ENCODE peak calls at places on chromosome 12, in five cellular contexts. Y, T, Z, E and B are unnamed samples.

GRCh38 chr12:1507308-1507707 is 87.1 kb downstream of the FBXL14 start:
- DNase-seq in Y (no peak), T (no peak), Z (no peak), E (no peak), B (no peak)

GRCh38 chr12:67827820-67828383 is 161.3 kb upstream of the IFNG-AS1 start:
- DNase-seq in Y (peak), T (no peak), Z (no peak), E (no peak), B (no peak)

GRCh38 chr12:120703311-120703942 is 6.8 kb upstream of the UNC119B start:
- DNase-seq in Y (no peak), T (no peak), Z (no peak), E (no peak), B (no peak)

GRCh38 chr12:60494249-60494648 is 898.4 kb downstream of the SLC16A7 start:
- DNase-seq in Y (peak), T (no peak), Z (peak), E (no peak), B (peak)

GRCh38 chr12:7151532-7151931 is 21.4 kb downstream of the CLSTN3 start:
- DNase-seq in Y (no peak), T (no peak), Z (no peak), E (no peak), B (no peak)

GRCh38 chr12:100573499-100574261 is at the start of gene GAS2L3:
- DNase-seq in Y (peak), T (no peak), Z (peak), E (peak), B (peak)

GRCh38 chr12:75995691-75996090 is 35.9 kb downstream of the PHLDA1 start:
- DNase-seq in Y (no peak), T (no peak), Z (no peak), E (no peak), B (no peak)

GRCh38 chr12:20320552-20320951 is 47.8 kb upstream of the PDE3A start:
- DNase-seq in Y (no peak), T (no peak), Z (no peak), E (no peak), B (no peak)

GRCh38 chr12:14418526-14418925 is 53.0 kb downstream of the ATF7IP start:
- DNase-seq in Y (no peak), T (no peak), Z (no peak), E (no peak), B (no peak)

GRCh38 chr12:112126000-112126431 is 656 bp downstream of the TRAFD1 start:
- DNase-seq in Y (no peak), T (no peak), Z (peak), E (no peak), B (peak)

GRCh38 chr12:43737646-43738045 is 20.9 kb downstream of the PUS7L start:
- DNase-seq in Y (no peak), T (no peak), Z (no peak), E (no peak), B (no peak)

GRCh38 chr12:114221976-114222630 is 183.8 kb downstream of the TBX5 start:
- DNase-seq in Y (no peak), T (no peak), Z (no peak), E (no peak), B (no peak)

GRCh38 chr12:8028267-8028666 is 4.2 kb upstream of the FOXJ2 start:
- DNase-seq in Y (no peak), T (no peak), Z (no peak), E (no peak), B (no peak)

GRCh38 chr12:48128800-48129199 is 9.6 kb downstream of the PFKM start:
- DNase-seq in Y (no peak), T (no peak), Z (no peak), E (no peak), B (no peak)

GRCh38 chr12:19712041-19712440 is 272.7 kb downstream of the AEBP2 start:
- DNase-seq in Y (peak), T (no peak), Z (no peak), E (no peak), B (peak)